ENCODE peak calls at places on chromosome 12, in five cellular contexts. One of them, this sample, is unnamed.

GRCh38 chr12:98901189-98901588 is 256.1 kb downstream of the APAF1 start:
- DNase-seq in mesenchymal stem cell: no peak
- DNase-seq in H9: no peak
- DNase-seq in trophoblast cell: no peak
- DNase-seq in H1: no peak
- DNase-seq in this sample: no peak

GRCh38 chr12:20404576-20405346 is 36.4 kb downstream of the PDE3A start:
- DNase-seq in mesenchymal stem cell: no peak
- DNase-seq in H9: no peak
- DNase-seq in trophoblast cell: no peak
- DNase-seq in H1: no peak
- DNase-seq in this sample: no peak

GRCh38 chr12:126218697-126219096 is 1153.5 kb downstream of the AACS start:
- DNase-seq in mesenchymal stem cell: no peak
- DNase-seq in H9: no peak
- DNase-seq in trophoblast cell: no peak
- DNase-seq in H1: no peak
- DNase-seq in this sample: no peak

GRCh38 chr12:118429703-118430383 is 53.5 kb downstream of the SUDS3 start:
- DNase-seq in mesenchymal stem cell: no peak
- DNase-seq in H9: no peak
- DNase-seq in trophoblast cell: no peak
- DNase-seq in H1: no peak
- DNase-seq in this sample: no peak

GRCh38 chr12:105922670-105923102 is 216.1 kb downstream of the NUAK1 start:
- DNase-seq in mesenchymal stem cell: peak
- DNase-seq in H9: no peak
- DNase-seq in trophoblast cell: no peak
- DNase-seq in H1: no peak
- DNase-seq in this sample: no peak

GRCh38 chr12:2795291-2796186 is 769 bp downstream of the FKBP4 start:
- DNase-seq in mesenchymal stem cell: peak
- DNase-seq in H9: peak
- DNase-seq in trophoblast cell: peak
- DNase-seq in H1: no peak
- DNase-seq in this sample: peak

GRCh38 chr12:116466536-116466935 is 92.6 kb upstream of the MAP1LC3B2 start:
- DNase-seq in mesenchymal stem cell: peak
- DNase-seq in H9: no peak
- DNase-seq in trophoblast cell: no peak
- DNase-seq in H1: no peak
- DNase-seq in this sample: no peak

GRCh38 chr12:45863332-45863731 is 127.0 kb downstream of the SCAF11 start:
- DNase-seq in mesenchymal stem cell: no peak
- DNase-seq in H9: no peak
- DNase-seq in trophoblast cell: no peak
- DNase-seq in H1: no peak
- DNase-seq in this sample: no peak

GRCh38 chr12:19030180-19030579 is 99.4 kb upstream of the PLEKHA5 start:
- DNase-seq in mesenchymal stem cell: no peak
- DNase-seq in H9: no peak
- DNase-seq in trophoblast cell: peak
- DNase-seq in H1: no peak
- DNase-seq in this sample: no peak

GRCh38 chr12:21941522-21942376 is 523 bp upstream of the ABCC9 start:
- DNase-seq in mesenchymal stem cell: peak
- DNase-seq in H9: peak
- DNase-seq in trophoblast cell: no peak
- DNase-seq in H1: no peak
- DNase-seq in this sample: peak

GRCh38 chr12:104682790-104683279 is 226.1 kb downstream of the CHST11 start:
- DNase-seq in mesenchymal stem cell: no peak
- DNase-seq in H9: no peak
- DNase-seq in trophoblast cell: no peak
- DNase-seq in H1: no peak
- DNase-seq in this sample: no peak

GRCh38 chr12:76422154-76422877 is 74.1 kb upstream of the BBS10 start:
- DNase-seq in mesenchymal stem cell: no peak
- DNase-seq in H9: no peak
- DNase-seq in trophoblast cell: no peak
- DNase-seq in H1: no peak
- DNase-seq in this sample: no peak

GRCh38 chr12:117127933-117128823 is 29.0 kb upstream of the TESC start:
- DNase-seq in mesenchymal stem cell: no peak
- DNase-seq in H9: no peak
- DNase-seq in trophoblast cell: no peak
- DNase-seq in H1: no peak
- DNase-seq in this sample: no peak

GRCh38 chr12:67394600-67394999 is 125.4 kb downstream of the CAND1 start:
- DNase-seq in mesenchymal stem cell: no peak
- DNase-seq in H9: peak
- DNase-seq in trophoblast cell: peak
- DNase-seq in H1: no peak
- DNase-seq in this sample: no peak

GRCh38 chr12:52210186-52210924 is 18.5 kb upstream of the KRT80 start:
- DNase-seq in mesenchymal stem cell: peak
- DNase-seq in H9: no peak
- DNase-seq in trophoblast cell: no peak
- DNase-seq in H1: no peak
- DNase-seq in this sample: no peak

GRCh38 chr12:28083816-28084678 is 106.2 kb upstream of the CCDC91 start:
- DNase-seq in mesenchymal stem cell: no peak
- DNase-seq in H9: no peak
- DNase-seq in trophoblast cell: no peak
- DNase-seq in H1: no peak
- DNase-seq in this sample: no peak

GRCh38 chr12:122841544-122842321 is 6.5 kb downstream of the HIP1R start:
- DNase-seq in mesenchymal stem cell: peak
- DNase-seq in H9: peak
- DNase-seq in trophoblast cell: peak
- DNase-seq in H1: no peak
- DNase-seq in this sample: no peak

GRCh38 chr12:130354407-130354806 is 16.7 kb downstream of the PIWIL1 start:
- DNase-seq in mesenchymal stem cell: no peak
- DNase-seq in H9: no peak
- DNase-seq in trophoblast cell: no peak
- DNase-seq in H1: no peak
- DNase-seq in this sample: no peak

GRCh38 chr12:132453361-132454133 is 36.4 kb upstream of the FBRSL1 start:
- DNase-seq in mesenchymal stem cell: no peak
- DNase-seq in H9: no peak
- DNase-seq in trophoblast cell: no peak
- DNase-seq in H1: no peak
- DNase-seq in this sample: no peak

GRCh38 chr12:124159655-124160054 is 135.2 kb upstream of the RFLNA start:
- DNase-seq in mesenchymal stem cell: no peak
- DNase-seq in H9: no peak
- DNase-seq in trophoblast cell: no peak
- DNase-seq in H1: no peak
- DNase-seq in this sample: no peak

GRCh38 chr12:16112626-16113560 is 164.6 kb downstream of the SLC15A5 start:
- DNase-seq in mesenchymal stem cell: no peak
- DNase-seq in H9: peak
- DNase-seq in trophoblast cell: no peak
- DNase-seq in H1: no peak
- DNase-seq in this sample: peak

GRCh38 chr12:122641976-122642375 is 61.2 kb downstream of the HCAR2 start:
- DNase-seq in mesenchymal stem cell: peak
- DNase-seq in H9: no peak
- DNase-seq in trophoblast cell: peak
- DNase-seq in H1: no peak
- DNase-seq in this sample: no peak

GRCh38 chr12:1474059-1474537 is 120.3 kb downstream of the FBXL14 start:
- DNase-seq in mesenchymal stem cell: peak
- DNase-seq in H9: no peak
- DNase-seq in trophoblast cell: no peak
- DNase-seq in H1: no peak
- DNase-seq in this sample: peak

GRCh38 chr12:52499836-52500560 is 6.9 kb upstream of the KRT6A start:
- DNase-seq in mesenchymal stem cell: no peak
- DNase-seq in H9: no peak
- DNase-seq in trophoblast cell: no peak
- DNase-seq in H1: no peak
- DNase-seq in this sample: no peak

GRCh38 chr12:121791671-121792496 is 1.6 kb downstream of the RHOF start:
- DNase-seq in mesenchymal stem cell: no peak
- DNase-seq in H9: no peak
- DNase-seq in trophoblast cell: peak
- DNase-seq in H1: no peak
- DNase-seq in this sample: no peak

GRCh38 chr12:49866859-49867579 is 24.1 kb upstream of the BCDIN3D start:
- DNase-seq in mesenchymal stem cell: peak
- DNase-seq in H9: peak
- DNase-seq in trophoblast cell: peak
- DNase-seq in H1: peak
- DNase-seq in this sample: peak

GRCh38 chr12:110992909-110993308 is 72.5 kb upstream of the MYL2 start:
- DNase-seq in mesenchymal stem cell: no peak
- DNase-seq in H9: no peak
- DNase-seq in trophoblast cell: no peak
- DNase-seq in H1: no peak
- DNase-seq in this sample: no peak

GRCh38 chr12:26648584-26648983 is 184.4 kb downstream of the ITPR2 start:
- DNase-seq in mesenchymal stem cell: peak
- DNase-seq in H9: no peak
- DNase-seq in trophoblast cell: peak
- DNase-seq in H1: no peak
- DNase-seq in this sample: no peak

GRCh38 chr12:88639361-88639760 is 59.1 kb upstream of the KITLG start:
- DNase-seq in mesenchymal stem cell: peak
- DNase-seq in H9: no peak
- DNase-seq in trophoblast cell: no peak
- DNase-seq in H1: no peak
- DNase-seq in this sample: no peak

GRCh38 chr12:88644946-88645702 is 64.9 kb upstream of the KITLG start:
- DNase-seq in mesenchymal stem cell: no peak
- DNase-seq in H9: no peak
- DNase-seq in trophoblast cell: no peak
- DNase-seq in H1: no peak
- DNase-seq in this sample: no peak

GRCh38 chr12:88646824-88647223 is 66.6 kb upstream of the KITLG start:
- DNase-seq in mesenchymal stem cell: no peak
- DNase-seq in H9: no peak
- DNase-seq in trophoblast cell: no peak
- DNase-seq in H1: no peak
- DNase-seq in this sample: no peak

GRCh38 chr12:88642675-88643431 is 62.6 kb upstream of the KITLG start:
- DNase-seq in mesenchymal stem cell: no peak
- DNase-seq in H9: no peak
- DNase-seq in trophoblast cell: no peak
- DNase-seq in H1: no peak
- DNase-seq in this sample: no peak

DNA sequence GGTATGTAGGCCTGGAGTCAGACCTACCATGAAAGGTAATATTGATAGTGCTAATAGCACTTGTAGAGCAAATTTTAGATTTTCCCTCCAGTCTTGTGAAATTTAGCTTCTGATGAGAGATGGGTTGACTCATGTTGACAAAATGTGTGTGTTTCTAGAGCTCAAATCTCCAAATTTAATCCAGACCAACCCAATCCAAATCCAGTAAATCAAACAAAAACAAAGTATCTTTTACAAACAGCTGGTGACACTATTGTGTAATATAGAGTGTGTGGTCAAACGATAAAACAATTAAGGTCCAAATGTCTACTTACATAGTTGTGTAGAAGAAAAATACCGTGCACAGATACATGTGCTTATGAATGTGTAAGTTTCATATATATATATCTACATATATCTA is 63.4 kb upstream of the KITLG start:
- DNase-seq in mesenchymal stem cell: no peak
- DNase-seq in H9: no peak
- DNase-seq in trophoblast cell: no peak
- DNase-seq in H1: no peak
- DNase-seq in this sample: no peak
- H2BK12ac ChIP-seq in mesenchymal stem cell: no peak
- H2BK12ac ChIP-seq in H9: no peak
- H2BK12ac ChIP-seq in trophoblast cell: no peak
- H2BK12ac ChIP-seq in H1: no peak
- H2BK12ac ChIP-seq in this sample: no peak

DNA sequence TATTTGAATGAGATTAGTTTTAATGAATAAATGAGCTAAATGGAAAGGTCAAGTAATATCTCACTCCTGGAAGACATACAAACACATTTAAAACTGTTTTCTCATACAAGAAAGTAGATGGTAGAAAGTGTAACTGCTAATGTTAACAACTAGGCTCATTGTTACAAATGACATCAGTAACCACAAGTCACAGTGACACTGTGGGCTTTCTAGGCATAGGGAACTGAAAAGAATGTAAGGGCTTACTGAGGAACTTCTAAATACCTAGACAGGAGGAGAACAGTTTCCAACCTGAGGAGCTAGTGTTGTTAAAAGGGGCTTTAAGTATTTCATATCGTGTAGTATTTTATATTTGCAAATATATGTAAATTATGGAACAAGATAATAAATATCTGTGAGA is 17.5 kb upstream of the ERGIC2 start:
- DNase-seq in mesenchymal stem cell: no peak
- DNase-seq in H9: no peak
- DNase-seq in trophoblast cell: no peak
- DNase-seq in H1: no peak
- DNase-seq in this sample: no peak
- H2BK120ac ChIP-seq in mesenchymal stem cell: no peak
- H2BK120ac ChIP-seq in H9: no peak
- H2BK120ac ChIP-seq in trophoblast cell: no peak
- H2BK120ac ChIP-seq in H1: no peak
- H2BK120ac ChIP-seq in this sample: no peak

DNA sequence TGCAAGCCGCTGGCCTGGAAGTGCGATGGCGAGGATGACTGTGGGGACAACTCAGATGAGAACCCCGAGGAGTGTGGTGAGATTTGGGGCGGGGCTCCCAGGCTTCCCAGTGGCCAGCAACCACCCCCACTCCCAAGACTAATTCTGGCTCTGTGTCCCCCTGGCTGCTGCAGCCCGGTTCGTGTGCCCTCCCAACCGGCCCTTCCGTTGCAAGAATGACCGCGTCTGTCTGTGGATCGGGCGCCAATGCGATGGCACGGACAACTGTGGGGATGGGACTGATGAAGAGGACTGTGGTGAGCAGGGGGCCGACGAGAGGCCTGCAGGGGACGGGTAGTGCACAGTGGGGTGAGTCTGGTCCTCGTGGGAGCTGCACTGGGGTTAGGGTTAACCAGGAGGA is 12.1 kb upstream of the NXPH4 start:
- DNase-seq in mesenchymal stem cell: no peak
- DNase-seq in H9: no peak
- DNase-seq in trophoblast cell: no peak
- DNase-seq in H1: no peak
- DNase-seq in this sample: no peak
- H2BK12ac ChIP-seq in mesenchymal stem cell: no peak
- H2BK12ac ChIP-seq in H9: no peak
- H2BK12ac ChIP-seq in trophoblast cell: no peak
- H2BK12ac ChIP-seq in H1: no peak
- H2BK12ac ChIP-seq in this sample: no peak

DNA sequence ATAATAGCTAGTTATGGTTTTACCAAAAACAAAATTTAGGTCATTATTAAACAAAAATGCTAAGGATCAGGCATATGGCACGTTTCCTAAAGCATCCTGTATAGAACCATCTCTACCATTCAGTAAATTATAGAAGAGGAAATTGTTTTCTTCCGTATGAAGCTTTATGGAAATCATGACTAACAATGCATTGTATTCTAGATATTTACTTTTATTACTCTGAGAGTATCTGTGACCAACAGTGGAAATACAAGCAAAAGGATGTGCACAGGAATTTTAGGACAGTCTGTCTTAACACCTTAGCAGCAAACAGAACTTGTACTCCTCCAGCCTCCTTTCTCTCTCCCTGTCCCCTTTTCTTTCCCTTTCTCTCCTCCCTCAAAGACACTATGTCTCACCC is 7.1 kb downstream of the DENND5B start:
- DNase-seq in mesenchymal stem cell: no peak
- DNase-seq in H9: no peak
- DNase-seq in trophoblast cell: no peak
- DNase-seq in H1: no peak
- DNase-seq in this sample: no peak
- H2BK120ac ChIP-seq in mesenchymal stem cell: no peak
- H2BK120ac ChIP-seq in H9: no peak
- H2BK120ac ChIP-seq in trophoblast cell: no peak
- H2BK120ac ChIP-seq in H1: no peak
- H2BK120ac ChIP-seq in this sample: no peak